ENCODE peak calls at places on chromosomes 1 and 21, in nine cellular contexts. J is lower lobe of right lung; R is HFF-Myc; Y is GM23338; Z is naive thymus-derived CD4-positive, alpha-beta T cell; V is foreskin fibroblast; A is CD4-positive, CD25-positive, alpha-beta regulatory T cell; M is left ventricle myocardium inferior; C is testis. I is an unnamed sample.

GRCh38 chr1:227541796-227542152 is 21.6 kb upstream of the ZNF678 start:
- DNase-seq in V (no peak), Y (peak), J (no peak), R (no peak), A (no peak), Z (no peak), M (no peak), C (no peak), I (no peak)

GRCh38 chr1:2972879-2973575 is 48.2 kb upstream of the ACTRT2 start:
- DNase-seq in J (no peak), A (no peak), R (no peak), Z (no peak), M (no peak), V (no peak), Y (no peak), C (peak), I (peak)

GRCh38 chr1:16903458-16903796 is 7.6 kb downstream of the RNU1-2 start:
- DNase-seq in Y (no peak), C (no peak), A (no peak), J (no peak), Z (no peak), R (no peak), M (no peak), V (no peak), I (no peak)

GRCh38 chr1:154849645-154850131 is 20.4 kb downstream of the KCNN3 start:
- DNase-seq in R (no peak), M (no peak), A (no peak), V (no peak), C (no peak), Z (no peak), J (no peak), Y (no peak), I (peak)

GRCh38 chr1:115041654-115042053 is 12.0 kb downstream of the TSHB start:
- DNase-seq in Z (no peak), R (no peak), J (no peak), V (no peak), Y (peak), C (no peak), M (no peak), A (no peak), I (peak)

GRCh38 chr1:3019007-3019515 is 2.2 kb upstream of the ACTRT2 start:
- DNase-seq in Y (no peak), M (peak), J (no peak), A (no peak), R (no peak), V (no peak), C (no peak), Z (no peak), I (no peak)

GRCh38 chr1:111204211-111204883 is 3.9 kb upstream of the DENND2D start:
- DNase-seq in V (no peak), J (peak), A (peak), C (peak), Z (peak), R (no peak), Y (no peak), M (peak), I (peak)

GRCh38 chr1:15261155-15262002 is 14.4 kb downstream of the FHAD1 start:
- DNase-seq in V (no peak), R (no peak), C (peak), A (no peak), J (peak), Y (peak), M (peak), Z (no peak), I (peak)

GRCh38 chr1:22420456-22421053 is 31.1 kb upstream of the ZBTB40 start:
- DNase-seq in Y (peak), Z (peak), M (peak), A (peak), R (peak), J (peak), V (peak), C (peak), I (peak)

GRCh38 chr1:164772635-164773034 is 213.7 kb downstream of the PBX1 start:
- DNase-seq in V (peak), R (peak), J (peak), A (no peak), M (peak), C (no peak), Y (no peak), Z (no peak), I (no peak)

GRCh38 chr1:200894712-200895447 is at the start of gene INAVA:
- DNase-seq in J (peak), Z (no peak), A (no peak), V (no peak), C (no peak), R (no peak), Y (peak), M (no peak), I (peak)

GRCh38 chr1:34591751-34592629 is 162.9 kb upstream of the GJB5 start:
- DNase-seq in Z (no peak), M (no peak), Y (no peak), V (no peak), R (no peak), C (no peak), A (no peak), J (no peak), I (no peak)

GRCh38 chr1:42963378-42964005 is 4.8 kb upstream of the SLC2A1 start:
- DNase-seq in A (no peak), M (no peak), Z (no peak), R (peak), V (peak), J (no peak), Y (no peak), C (no peak), I (no peak)

GRCh38 chr1:104671684-104672353 is 922.1 kb downstream of the AMY1C start:
- DNase-seq in Y (no peak), V (no peak), J (no peak), M (no peak), Z (no peak), R (no peak), A (no peak), C (no peak), I (no peak)

GRCh38 chr1:92479587-92479986 is 7.1 kb downstream of the GFI1 start:
- DNase-seq in C (no peak), J (no peak), A (no peak), V (no peak), Z (no peak), Y (no peak), R (no peak), M (no peak), I (peak)

GRCh38 chr21:36156815-36157670 is at the start of gene DOP1B:
- DNase-seq in V (no peak), M (peak), R (no peak), A (peak), Z (no peak), Y (peak), C (peak), J (no peak), I (peak)

GRCh38 chr1:29584816-29585600 is 348.7 kb downstream of the PTPRU start:
- DNase-seq in V (no peak), M (no peak), Z (no peak), J (no peak), A (no peak), Y (no peak), C (no peak), R (no peak), I (peak)

GRCh38 chr1:65792671-65793358 is at the start of gene PDE4B:
- DNase-seq in Z (no peak), V (peak), C (peak), M (peak), R (no peak), J (peak), A (no peak), Y (peak), I (peak)
- H3K4me3 ChIP-seq in Z (no peak), V (peak), C (peak), M (peak), R (peak), J (peak), A (no peak), Y (peak), I (no peak)

DNA sequence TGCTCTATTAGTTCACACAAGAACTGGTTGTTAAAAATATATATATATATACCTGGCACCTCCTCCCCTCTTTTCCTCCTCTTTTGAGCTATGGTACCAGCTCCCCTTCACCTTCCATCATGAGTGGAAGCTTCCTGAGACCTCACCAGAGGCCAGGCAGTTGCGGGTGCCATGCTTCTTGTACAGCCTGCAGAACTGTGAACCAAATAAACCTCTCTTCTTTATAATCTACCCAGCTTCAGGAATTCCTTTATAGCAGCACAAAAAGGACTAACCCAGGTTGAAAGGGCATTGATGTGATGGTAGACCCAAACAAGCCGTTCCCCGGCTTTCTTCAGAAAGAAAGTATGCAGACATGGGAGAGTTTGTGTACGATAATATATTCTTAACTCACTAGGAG is 14.9 kb downstream of the RSPH1 start:
- DNase-seq in C (no peak), R (no peak), Z (no peak), A (no peak), J (no peak), M (no peak), Y (no peak), V (no peak), I (no peak)
- H3K4me3 ChIP-seq in C (no peak), R (no peak), Z (no peak), A (no peak), J (no peak), M (no peak), Y (no peak), V (no peak), I (no peak)

GRCh38 chr1:183159960-183160359 is 26.1 kb upstream of the LAMC2 start:
- DNase-seq in V (no peak), J (peak), C (no peak), Y (no peak), A (no peak), R (no peak), M (no peak), Z (no peak), I (peak)
- H3K4me3 ChIP-seq in V (no peak), J (no peak), C (no peak), Y (no peak), A (no peak), R (no peak), M (no peak), Z (no peak), I (no peak)

DNA sequence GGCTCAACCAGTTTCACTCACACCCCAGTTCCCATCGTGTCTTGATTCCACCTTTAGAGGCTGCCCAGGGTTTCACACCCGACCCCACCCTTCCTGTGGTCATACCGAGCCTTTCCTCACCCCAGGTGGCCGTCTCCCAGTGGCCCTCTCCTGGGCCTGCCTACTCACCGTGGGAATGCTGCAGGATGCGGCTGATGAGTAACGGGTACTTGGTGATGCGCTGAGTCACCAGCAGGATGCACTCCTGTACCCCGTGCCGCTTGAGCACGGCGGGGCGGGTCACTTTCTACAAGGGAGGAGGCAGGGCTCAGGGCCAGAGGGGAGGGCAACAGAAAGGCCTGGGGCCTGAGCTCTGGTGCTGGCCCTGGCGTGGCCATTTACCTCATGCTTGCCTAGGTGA is 16.4 kb downstream of the ARHGEF2 start:
- DNase-seq in A (no peak), M (peak), Y (no peak), J (no peak), R (peak), V (peak), Z (no peak), C (no peak), I (peak)
- H3K4me3 ChIP-seq in A (no peak), M (peak), Y (no peak), J (no peak), R (no peak), V (no peak), Z (no peak), C (no peak), I (no peak)

GRCh38 chr21:37916795-37917142 is 512 bp upstream of the KCNJ6 start:
- DNase-seq in R (no peak), J (no peak), Y (peak), V (no peak), C (peak), Z (no peak), M (no peak), A (no peak), I (no peak)
- H3K4me3 ChIP-seq in R (no peak), J (no peak), Y (peak), V (peak), C (peak), Z (no peak), M (peak), A (no peak), I (no peak)

GRCh38 chr1:8133657-8134430 is 107.7 kb upstream of the ERRFI1 start:
- DNase-seq in A (no peak), J (no peak), V (peak), C (peak), R (peak), M (peak), Y (no peak), Z (no peak), I (no peak)
- H3K4me3 ChIP-seq in A (no peak), J (no peak), V (peak), C (no peak), R (peak), M (peak), Y (no peak), Z (no peak), I (no peak)